ENCODE peak calls at places on chromosome 5, in eight cellular contexts. U, M, Z, R, G, B, J and E are unnamed samples.

GRCh38 chr5:93092349-93093105 is 488.5 kb downstream of the NR2F1-AS1 start:
- DNase-seq in J (no peak), G (no peak), R (peak), U (no peak), B (peak), Z (no peak), M (peak), E (peak)

GRCh38 chr5:59943721-59944120 is 50.2 kb upstream of the PDE4D start:
- DNase-seq in J (no peak), Z (no peak), G (no peak), R (no peak), U (no peak), M (no peak), B (no peak), E (no peak)

GRCh38 chr5:153005711-153006110 is 484.8 kb upstream of the GRIA1 start:
- DNase-seq in B (no peak), R (no peak), M (no peak), U (no peak), J (no peak), G (no peak), Z (no peak), E (no peak)

GRCh38 chr5:64930672-64931318 is 162.1 kb downstream of the CWC27 start:
- DNase-seq in U (no peak), J (no peak), G (no peak), Z (no peak), R (no peak), M (no peak), B (no peak), E (no peak)

GRCh38 chr5:169923988-169924387 is 56.3 kb downstream of the INSYN2B start:
- DNase-seq in Z (no peak), U (no peak), J (no peak), R (no peak), M (no peak), B (no peak), G (no peak), E (no peak)

GRCh38 chr5:78367318-78367991 is 7.0 kb downstream of the SCAMP1 start:
- DNase-seq in R (no peak), U (no peak), J (no peak), Z (no peak), M (no peak), G (no peak), B (no peak), E (no peak)

GRCh38 chr5:140020601-140021177 is 22.4 kb downstream of the NRG2 start:
- DNase-seq in Z (no peak), M (no peak), G (no peak), J (no peak), R (no peak), U (no peak), B (no peak), E (no peak)

GRCh38 chr5:133232011-133232410 is 180.2 kb downstream of the HSPA4 start:
- DNase-seq in G (no peak), Z (no peak), U (peak), J (no peak), M (no peak), B (no peak), R (no peak), E (peak)

GRCh38 chr5:136375920-136376319 is 10.6 kb upstream of the TRPC7 start:
- DNase-seq in U (no peak), J (no peak), Z (no peak), R (no peak), M (no peak), B (no peak), G (no peak), E (no peak)